ENCODE peak calls at places on chromosome 19, in four cellular contexts. One of them, this sample, is unnamed.

GRCh38 chr19:38736413-38737280 is 7.6 kb downstream of the CAPN12 start:
- DNase-seq in lung: peak; percentile 83
- DNase-seq in CD4-positive, alpha-beta T cell: peak; percentile 60
- DNase-seq in breast epithelium: peak; percentile 77
- DNase-seq in this sample: peak; percentile 90

GRCh38 chr19:3849092-3849491 is 19.7 kb downstream of the ZFR2 start:
- DNase-seq in lung: no peak
- DNase-seq in breast epithelium: no peak
- DNase-seq in CD4-positive, alpha-beta T cell: peak; percentile 25
- DNase-seq in this sample: no peak

GRCh38 chr19:3319643-3320353 is 46.6 kb upstream of the NFIC start:
- DNase-seq in CD4-positive, alpha-beta T cell: no peak
- DNase-seq in breast epithelium: no peak
- DNase-seq in lung: no peak
- DNase-seq in this sample: no peak

GRCh38 chr19:1264801-1265610 is 4.1 kb upstream of the CIRBP start:
- DNase-seq in breast epithelium: peak; percentile 78
- DNase-seq in lung: peak; percentile 78
- DNase-seq in CD4-positive, alpha-beta T cell: no peak
- DNase-seq in this sample: no peak

GRCh38 chr19:1223018-1223855 is 14.6 kb downstream of the CBARP start:
- DNase-seq in lung: no peak
- DNase-seq in breast epithelium: no peak
- DNase-seq in CD4-positive, alpha-beta T cell: no peak
- DNase-seq in this sample: no peak

GRCh38 chr19:35703343-35703742 is 1.0 kb upstream of the ZBTB32 start:
- DNase-seq in breast epithelium: no peak
- DNase-seq in CD4-positive, alpha-beta T cell: no peak
- DNase-seq in lung: no peak
- DNase-seq in this sample: peak; percentile 60

GRCh38 chr19:30448386-30449130 is 76.4 kb downstream of the ZNF536 start:
- DNase-seq in lung: no peak
- DNase-seq in breast epithelium: no peak
- DNase-seq in CD4-positive, alpha-beta T cell: no peak
- DNase-seq in this sample: no peak

GRCh38 chr19:56119585-56119978 is 1.5 kb downstream of the ZNF787 start:
- DNase-seq in lung: no peak
- DNase-seq in CD4-positive, alpha-beta T cell: no peak
- DNase-seq in breast epithelium: no peak
- DNase-seq in this sample: no peak

GRCh38 chr19:33689138-33689746 is 67.5 kb downstream of the CHST8 start:
- DNase-seq in CD4-positive, alpha-beta T cell: no peak
- DNase-seq in breast epithelium: peak; percentile 49
- DNase-seq in lung: no peak
- DNase-seq in this sample: no peak

GRCh38 chr19:5356428-5356827 is 15.8 kb upstream of the PTPRS start:
- DNase-seq in lung: no peak
- DNase-seq in CD4-positive, alpha-beta T cell: no peak
- DNase-seq in breast epithelium: no peak
- DNase-seq in this sample: no peak

GRCh38 chr19:6223461-6224307 is 56.1 kb downstream of the MLLT1 start:
- DNase-seq in lung: no peak
- DNase-seq in CD4-positive, alpha-beta T cell: no peak
- DNase-seq in breast epithelium: no peak
- DNase-seq in this sample: peak; percentile 52

GRCh38 chr19:57321746-57322145 is 1.5 kb downstream of the ZNF543 start:
- DNase-seq in lung: no peak
- DNase-seq in CD4-positive, alpha-beta T cell: no peak
- DNase-seq in breast epithelium: no peak
- DNase-seq in this sample: no peak

GRCh38 chr19:53057904-53058579 is 13.5 kb downstream of the ERVV-2 start:
- DNase-seq in lung: no peak
- DNase-seq in CD4-positive, alpha-beta T cell: no peak
- DNase-seq in breast epithelium: no peak
- DNase-seq in this sample: peak; percentile 26

GRCh38 chr19:56270676-56271075 is 1.9 kb upstream of the EDDM13 start:
- DNase-seq in breast epithelium: no peak
- DNase-seq in CD4-positive, alpha-beta T cell: no peak
- DNase-seq in lung: peak; percentile 32
- DNase-seq in this sample: no peak

GRCh38 chr19:16594681-16595091 is 22.5 kb upstream of the SLC35E1 start:
- DNase-seq in lung: no peak
- DNase-seq in CD4-positive, alpha-beta T cell: no peak
- DNase-seq in breast epithelium: no peak
- DNase-seq in this sample: no peak

GRCh38 chr19:746208-746819 is 4.6 kb upstream of the MISP start:
- DNase-seq in lung: no peak
- DNase-seq in CD4-positive, alpha-beta T cell: no peak
- DNase-seq in breast epithelium: no peak
- DNase-seq in this sample: no peak

GRCh38 chr19:55146648-55147218 is 2.3 kb downstream of the TNNT1 start:
- DNase-seq in lung: no peak
- DNase-seq in breast epithelium: no peak
- DNase-seq in CD4-positive, alpha-beta T cell: no peak
- DNase-seq in this sample: no peak

GRCh38 chr19:38464421-38465082 is 31.1 kb downstream of the RYR1 start:
- DNase-seq in lung: no peak
- DNase-seq in breast epithelium: no peak
- DNase-seq in CD4-positive, alpha-beta T cell: no peak
- DNase-seq in this sample: no peak

GRCh38 chr19:39166571-39167391 is 30.0 kb upstream of the NCCRP1 start:
- DNase-seq in CD4-positive, alpha-beta T cell: no peak
- DNase-seq in lung: peak; percentile 90
- DNase-seq in breast epithelium: peak; percentile 96
- DNase-seq in this sample: peak; percentile 81

GRCh38 chr19:3333020-3333583 is 33.3 kb upstream of the NFIC start:
- DNase-seq in lung: no peak
- DNase-seq in breast epithelium: no peak
- DNase-seq in CD4-positive, alpha-beta T cell: no peak
- DNase-seq in this sample: no peak

GRCh38 chr19:34994643-34995471 is 5.3 kb upstream of the GRAMD1A start:
- DNase-seq in breast epithelium: peak; percentile 82
- DNase-seq in lung: peak; percentile 46
- DNase-seq in CD4-positive, alpha-beta T cell: no peak
- DNase-seq in this sample: peak; percentile 88

GRCh38 chr19:7961930-7962626 is 18.6 kb upstream of the TIMM44 start:
- DNase-seq in lung: no peak
- DNase-seq in breast epithelium: no peak
- DNase-seq in CD4-positive, alpha-beta T cell: no peak
- DNase-seq in this sample: no peak

GRCh38 chr19:4866595-4867424 is 657 bp downstream of the PLIN3 start:
- DNase-seq in lung: peak; percentile 63
- DNase-seq in breast epithelium: peak; percentile 67
- DNase-seq in CD4-positive, alpha-beta T cell: peak; percentile 26
- DNase-seq in this sample: peak; percentile 68

GRCh38 chr19:40421468-40421778 is 4.4 kb downstream of the SERTAD1 start:
- DNase-seq in lung: no peak
- DNase-seq in breast epithelium: no peak
- DNase-seq in CD4-positive, alpha-beta T cell: no peak
- DNase-seq in this sample: no peak

GRCh38 chr19:3784607-3785463 is 1.3 kb downstream of the MATK start:
- DNase-seq in CD4-positive, alpha-beta T cell: no peak
- DNase-seq in breast epithelium: no peak
- DNase-seq in lung: no peak
- DNase-seq in this sample: no peak

GRCh38 chr19:3687774-3688706 is 12.2 kb downstream of the PIP5K1C start:
- DNase-seq in breast epithelium: peak; percentile 78
- DNase-seq in lung: no peak
- DNase-seq in CD4-positive, alpha-beta T cell: peak; percentile 56
- DNase-seq in this sample: no peak

GRCh38 chr19:35978271-35978670 is 16.7 kb upstream of the SDHAF1 start:
- DNase-seq in CD4-positive, alpha-beta T cell: no peak
- DNase-seq in lung: no peak
- DNase-seq in breast epithelium: no peak
- DNase-seq in this sample: no peak

GRCh38 chr19:925087-925911 is 536 bp upstream of the ARID3A start:
- DNase-seq in breast epithelium: peak; percentile 70
- DNase-seq in lung: peak; percentile 83
- DNase-seq in CD4-positive, alpha-beta T cell: peak; percentile 71
- DNase-seq in this sample: peak; percentile 75

GRCh38 chr19:39997595-39998216 is 846 bp downstream of the ZNF546 start:
- DNase-seq in CD4-positive, alpha-beta T cell: no peak
- DNase-seq in breast epithelium: no peak
- DNase-seq in lung: no peak
- DNase-seq in this sample: no peak

GRCh38 chr19:7900401-7900870 is 3.2 kb upstream of the MAP2K7 start:
- DNase-seq in CD4-positive, alpha-beta T cell: no peak
- DNase-seq in breast epithelium: no peak
- DNase-seq in lung: no peak
- DNase-seq in this sample: no peak

GRCh38 chr19:45739498-45740439 is 6.5 kb downstream of the MEIOSIN start:
- DNase-seq in CD4-positive, alpha-beta T cell: no peak
- DNase-seq in breast epithelium: no peak
- DNase-seq in lung: no peak
- DNase-seq in this sample: no peak

GRCh38 chr19:10105241-10106099 is 692 bp upstream of the PPAN start:
- DNase-seq in CD4-positive, alpha-beta T cell: no peak
- DNase-seq in breast epithelium: no peak
- DNase-seq in lung: no peak
- DNase-seq in this sample: no peak

GRCh38 chr19:21328885-21329605 is at the start of gene ZNF708:
- DNase-seq in lung: peak; percentile 90
- DNase-seq in CD4-positive, alpha-beta T cell: peak; percentile 59
- DNase-seq in breast epithelium: peak; percentile 88
- DNase-seq in this sample: peak; percentile 87

GRCh38 chr19:19133985-19134384 is 4.3 kb downstream of the TMEM161A start:
- DNase-seq in breast epithelium: no peak
- DNase-seq in CD4-positive, alpha-beta T cell: no peak
- DNase-seq in lung: no peak
- DNase-seq in this sample: no peak

GRCh38 chr19:19137556-19138109 is 645 bp downstream of the TMEM161A start:
- DNase-seq in breast epithelium: no peak
- DNase-seq in lung: no peak
- DNase-seq in CD4-positive, alpha-beta T cell: no peak
- DNase-seq in this sample: peak; percentile 47

GRCh38 chr19:19131989-19132388 is 6.3 kb downstream of the TMEM161A start:
- DNase-seq in breast epithelium: no peak
- DNase-seq in CD4-positive, alpha-beta T cell: no peak
- DNase-seq in lung: no peak
- DNase-seq in this sample: no peak

GRCh38 chr19:19132912-19133311 is 5.4 kb downstream of the TMEM161A start:
- DNase-seq in lung: no peak
- DNase-seq in CD4-positive, alpha-beta T cell: no peak
- DNase-seq in breast epithelium: no peak
- DNase-seq in this sample: no peak

DNA sequence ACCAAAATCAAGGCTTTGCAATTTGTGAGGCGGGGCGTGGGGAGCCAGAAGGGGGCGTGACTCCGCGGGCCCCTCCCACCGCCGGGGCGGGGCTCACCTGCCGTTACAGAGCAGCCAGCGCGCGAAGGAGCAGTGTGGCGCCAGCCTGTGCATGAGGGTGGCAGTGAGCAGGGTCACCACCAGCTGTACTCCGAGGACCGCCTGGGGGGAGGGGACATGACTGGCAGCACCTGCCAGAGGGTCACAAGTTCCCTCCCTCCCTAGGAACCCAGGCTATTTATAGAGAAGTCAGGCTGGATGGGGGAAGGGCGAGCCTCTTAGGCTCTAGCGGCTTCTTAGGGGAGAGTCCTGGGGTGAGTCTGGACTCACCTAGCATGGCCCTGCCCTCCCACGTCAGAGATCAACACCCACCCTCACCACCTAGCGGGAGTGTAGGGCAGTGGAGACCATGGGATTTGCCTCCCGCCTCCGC is 3.6 kb downstream of the TMEM161A start:
- DNase-seq in CD4-positive, alpha-beta T cell: peak; percentile 18
- DNase-seq in breast epithelium: no peak
- DNase-seq in lung: no peak
- DNase-seq in this sample: peak; percentile 67
- TF ChIP-seq CTCF in CD4-positive, alpha-beta T cell: no peak
- TF ChIP-seq CTCF in breast epithelium: no peak
- TF ChIP-seq CTCF in lung: no peak
- TF ChIP-seq CTCF in this sample: no peak

GRCh38 chr19:48630289-48631036 is 6.7 kb downstream of the DBP start:
- DNase-seq in lung: no peak
- DNase-seq in CD4-positive, alpha-beta T cell: no peak
- DNase-seq in breast epithelium: no peak
- DNase-seq in this sample: peak; percentile 76
- H3K27ac ChIP-seq in lung: peak overlapping the region; percentile 79
- H3K27ac ChIP-seq in CD4-positive, alpha-beta T cell: no peak overlapping the region
- H3K27ac ChIP-seq in breast epithelium: no peak overlapping the region
- H3K27ac ChIP-seq in this sample: no peak overlapping the region

GRCh38 chr19:11225172-11225571 is 14.2 kb upstream of the ANGPTL8 start:
- DNase-seq in lung: no peak
- DNase-seq in breast epithelium: no peak
- DNase-seq in CD4-positive, alpha-beta T cell: no peak
- DNase-seq in this sample: no peak

GRCh38 chr19:11224429-11224828 is 15.0 kb upstream of the ANGPTL8 start:
- DNase-seq in breast epithelium: no peak
- DNase-seq in CD4-positive, alpha-beta T cell: no peak
- DNase-seq in lung: no peak
- DNase-seq in this sample: no peak

GRCh38 chr19:11226716-11227166 is 12.7 kb upstream of the ANGPTL8 start:
- DNase-seq in breast epithelium: no peak
- DNase-seq in CD4-positive, alpha-beta T cell: no peak
- DNase-seq in lung: no peak
- DNase-seq in this sample: no peak

GRCh38 chr19:11225815-11226214 is 13.6 kb upstream of the ANGPTL8 start:
- DNase-seq in CD4-positive, alpha-beta T cell: no peak
- DNase-seq in lung: no peak
- DNase-seq in breast epithelium: no peak
- DNase-seq in this sample: no peak

GRCh38 chr19:11227201-11227886 is 12.1 kb upstream of the ANGPTL8 start:
- DNase-seq in breast epithelium: no peak
- DNase-seq in lung: no peak
- DNase-seq in CD4-positive, alpha-beta T cell: no peak
- DNase-seq in this sample: no peak
- TF ChIP-seq CTCF in breast epithelium: no peak
- TF ChIP-seq CTCF in lung: no peak
- TF ChIP-seq CTCF in CD4-positive, alpha-beta T cell: no peak
- TF ChIP-seq CTCF in this sample: no peak

GRCh38 chr19:15381429-15381828 is 1.8 kb upstream of the AKAP8 start:
- DNase-seq in breast epithelium: no peak
- DNase-seq in CD4-positive, alpha-beta T cell: no peak
- DNase-seq in lung: no peak
- DNase-seq in this sample: no peak
- H3K27ac ChIP-seq in breast epithelium: no peak overlapping the region
- H3K27ac ChIP-seq in CD4-positive, alpha-beta T cell: no peak overlapping the region
- H3K27ac ChIP-seq in lung: no peak overlapping the region
- H3K27ac ChIP-seq in this sample: no peak overlapping the region

DNA sequence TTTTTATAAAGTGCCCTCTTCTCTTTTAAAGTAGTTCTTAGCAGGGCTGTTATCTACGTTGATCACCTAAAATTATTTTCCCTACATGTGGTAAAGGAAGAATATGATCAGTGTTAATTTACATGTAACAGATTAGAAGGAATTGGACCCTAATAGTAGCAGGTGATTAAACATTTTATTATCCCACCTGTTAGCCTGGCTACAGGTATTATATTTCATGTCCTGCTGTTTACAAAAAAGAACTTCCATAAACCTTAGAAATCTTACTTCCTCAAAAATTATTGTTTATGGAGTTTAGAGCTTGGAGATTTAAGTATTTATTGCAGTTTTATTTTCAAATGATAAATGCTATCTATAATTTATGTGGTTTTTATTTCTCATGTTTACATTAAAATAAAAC is 1226.7 kb downstream of the UQCRFS1 start:
- DNase-seq in breast epithelium: no peak
- DNase-seq in lung: no peak
- DNase-seq in CD4-positive, alpha-beta T cell: no peak
- DNase-seq in this sample: no peak
- TF ChIP-seq CTCF in breast epithelium: no peak
- TF ChIP-seq CTCF in lung: no peak
- TF ChIP-seq CTCF in CD4-positive, alpha-beta T cell: no peak
- TF ChIP-seq CTCF in this sample: no peak

This sample was measured in pancreas.